ENCODE peak calls at places on chromosome 17, in seven cellular contexts. One of them, this sample, is unnamed. For H3K4me1, the result is how much of the 10 kb centered on the place peaks cover.

GRCh38 chr17:32256012-32256694 is 9.5 kb upstream of the RHBDL3 start:
- DNase-seq in fibroblast of lung: peak
- DNase-seq in Caco-2: no peak
- DNase-seq in IMR-90: peak
- DNase-seq in A549: no peak
- DNase-seq in right lobe of liver: no peak
- DNase-seq in right cardiac atrium: no peak
- DNase-seq in this sample: no peak

GRCh38 chr17:77358801-77359716 is 218.3 kb downstream of the SEC14L1 start:
- DNase-seq in fibroblast of lung: peak
- DNase-seq in Caco-2: no peak
- DNase-seq in IMR-90: no peak
- DNase-seq in A549: no peak
- DNase-seq in right lobe of liver: no peak
- DNase-seq in right cardiac atrium: no peak
- DNase-seq in this sample: no peak

GRCh38 chr17:77033892-77034404 is 106.8 kb upstream of the SEC14L1 start:
- DNase-seq in fibroblast of lung: no peak
- DNase-seq in Caco-2: no peak
- DNase-seq in IMR-90: no peak
- DNase-seq in A549: no peak
- DNase-seq in right lobe of liver: no peak
- DNase-seq in right cardiac atrium: no peak
- DNase-seq in this sample: no peak

GRCh38 chr17:30237296-30238002 is 2.0 kb upstream of the SLC6A4 start:
- DNase-seq in fibroblast of lung: no peak
- DNase-seq in Caco-2: no peak
- DNase-seq in IMR-90: no peak
- DNase-seq in A549: no peak
- DNase-seq in right lobe of liver: no peak
- DNase-seq in right cardiac atrium: no peak
- DNase-seq in this sample: no peak

GRCh38 chr17:12619444-12620199 is 46.1 kb upstream of the MYOCD start:
- DNase-seq in fibroblast of lung: peak
- DNase-seq in Caco-2: no peak
- DNase-seq in IMR-90: peak
- DNase-seq in A549: no peak
- DNase-seq in right lobe of liver: no peak
- DNase-seq in right cardiac atrium: peak
- DNase-seq in this sample: no peak

GRCh38 chr17:39688945-39689344 is 1.1 kb upstream of the PGAP3 start:
- DNase-seq in fibroblast of lung: no peak
- DNase-seq in Caco-2: no peak
- DNase-seq in IMR-90: no peak
- DNase-seq in A549: no peak
- DNase-seq in right lobe of liver: no peak
- DNase-seq in right cardiac atrium: no peak
- DNase-seq in this sample: no peak

GRCh38 chr17:47924785-47925676 is 16.3 kb upstream of the PNPO start:
- DNase-seq in fibroblast of lung: no peak
- DNase-seq in Caco-2: no peak
- DNase-seq in IMR-90: no peak
- DNase-seq in A549: no peak
- DNase-seq in right lobe of liver: no peak
- DNase-seq in right cardiac atrium: no peak
- DNase-seq in this sample: no peak

GRCh38 chr17:69834494-69834893 is 240.5 kb upstream of the KCNJ16 start:
- DNase-seq in fibroblast of lung: no peak
- DNase-seq in Caco-2: no peak
- DNase-seq in IMR-90: no peak
- DNase-seq in A549: no peak
- DNase-seq in right lobe of liver: no peak
- DNase-seq in right cardiac atrium: no peak
- DNase-seq in this sample: no peak

GRCh38 chr17:58918072-58918471 is 162.4 kb downstream of the PPM1E start:
- DNase-seq in fibroblast of lung: no peak
- DNase-seq in Caco-2: no peak
- DNase-seq in IMR-90: no peak
- DNase-seq in A549: no peak
- DNase-seq in right lobe of liver: no peak
- DNase-seq in right cardiac atrium: no peak
- DNase-seq in this sample: no peak

GRCh38 chr17:40035162-40035559 is 19.0 kb downstream of the MED24 start:
- DNase-seq in fibroblast of lung: peak
- DNase-seq in Caco-2: no peak
- DNase-seq in IMR-90: peak
- DNase-seq in A549: peak
- DNase-seq in right lobe of liver: no peak
- DNase-seq in right cardiac atrium: peak
- DNase-seq in this sample: peak

GRCh38 chr17:82112866-82113390 is 14.9 kb upstream of the FASN start:
- DNase-seq in fibroblast of lung: no peak
- DNase-seq in Caco-2: no peak
- DNase-seq in IMR-90: no peak
- DNase-seq in A549: no peak
- DNase-seq in right lobe of liver: no peak
- DNase-seq in right cardiac atrium: no peak
- DNase-seq in this sample: no peak

GRCh38 chr17:6358131-6358530 is 76.8 kb downstream of the AIPL1 start:
- DNase-seq in fibroblast of lung: no peak
- DNase-seq in Caco-2: no peak
- DNase-seq in IMR-90: no peak
- DNase-seq in A549: no peak
- DNase-seq in right lobe of liver: no peak
- DNase-seq in right cardiac atrium: no peak
- DNase-seq in this sample: no peak

GRCh38 chr17:40726919-40727318 is 23.4 kb upstream of the KRT24 start:
- DNase-seq in fibroblast of lung: peak
- DNase-seq in Caco-2: no peak
- DNase-seq in IMR-90: peak
- DNase-seq in A549: no peak
- DNase-seq in right lobe of liver: no peak
- DNase-seq in right cardiac atrium: no peak
- DNase-seq in this sample: no peak

GRCh38 chr17:62708587-62708986 is 81.1 kb downstream of the MRC2 start:
- DNase-seq in fibroblast of lung: peak
- DNase-seq in Caco-2: no peak
- DNase-seq in IMR-90: no peak
- DNase-seq in A549: no peak
- DNase-seq in right lobe of liver: no peak
- DNase-seq in right cardiac atrium: no peak
- DNase-seq in this sample: no peak

GRCh38 chr17:68531252-68531651 is 19.0 kb downstream of the PRKAR1A start:
- DNase-seq in fibroblast of lung: no peak
- DNase-seq in Caco-2: no peak
- DNase-seq in IMR-90: no peak
- DNase-seq in A549: no peak
- DNase-seq in right lobe of liver: no peak
- DNase-seq in right cardiac atrium: no peak
- DNase-seq in this sample: no peak

GRCh38 chr17:12667299-12667958 is 1.7 kb downstream of the MYOCD start:
- DNase-seq in fibroblast of lung: peak
- DNase-seq in Caco-2: peak
- DNase-seq in IMR-90: peak
- DNase-seq in A549: peak
- DNase-seq in right lobe of liver: no peak
- DNase-seq in right cardiac atrium: no peak
- DNase-seq in this sample: peak

GRCh38 chr17:2412561-2413021 is 11.7 kb upstream of the MNT start:
- DNase-seq in fibroblast of lung: peak
- DNase-seq in Caco-2: no peak
- DNase-seq in IMR-90: no peak
- DNase-seq in A549: no peak
- DNase-seq in right lobe of liver: no peak
- DNase-seq in right cardiac atrium: peak
- DNase-seq in this sample: no peak

GRCh38 chr17:66947311-66947710 is 17.2 kb upstream of the CACNG4 start:
- DNase-seq in fibroblast of lung: no peak
- DNase-seq in Caco-2: no peak
- DNase-seq in IMR-90: no peak
- DNase-seq in A549: no peak
- DNase-seq in right lobe of liver: no peak
- DNase-seq in right cardiac atrium: no peak
- DNase-seq in this sample: no peak

GRCh38 chr17:78789149-78789662 is 7.1 kb upstream of the CYTH1 start:
- DNase-seq in fibroblast of lung: no peak
- DNase-seq in Caco-2: no peak
- DNase-seq in IMR-90: no peak
- DNase-seq in A549: no peak
- DNase-seq in right lobe of liver: no peak
- DNase-seq in right cardiac atrium: no peak
- DNase-seq in this sample: no peak
- H3K4me1 ChIP-seq in fibroblast of lung: under half
- H3K4me1 ChIP-seq in Caco-2: under half
- H3K4me1 ChIP-seq in IMR-90: under half
- H3K4me1 ChIP-seq in A549: under half
- H3K4me1 ChIP-seq in right lobe of liver: under half
- H3K4me1 ChIP-seq in right cardiac atrium: under half
- H3K4me1 ChIP-seq in this sample: under half

GRCh38 chr17:18105027-18105426 is 3.5 kb upstream of the MYO15A start:
- DNase-seq in fibroblast of lung: no peak
- DNase-seq in Caco-2: no peak
- DNase-seq in IMR-90: no peak
- DNase-seq in A549: no peak
- DNase-seq in right lobe of liver: no peak
- DNase-seq in right cardiac atrium: no peak
- DNase-seq in this sample: no peak
- H3K4me1 ChIP-seq in fibroblast of lung: under half
- H3K4me1 ChIP-seq in Caco-2: under half
- H3K4me1 ChIP-seq in IMR-90: under half
- H3K4me1 ChIP-seq in A549: under half
- H3K4me1 ChIP-seq in right lobe of liver: under half
- H3K4me1 ChIP-seq in right cardiac atrium: under half
- H3K4me1 ChIP-seq in this sample: under half

GRCh38 chr17:74750039-74750326 is 1.6 kb downstream of the NHERF1 start:
- DNase-seq in fibroblast of lung: no peak
- DNase-seq in Caco-2: no peak
- DNase-seq in IMR-90: no peak
- DNase-seq in A549: no peak
- DNase-seq in right lobe of liver: no peak
- DNase-seq in right cardiac atrium: no peak
- DNase-seq in this sample: no peak
- H3K4me1 ChIP-seq in fibroblast of lung: under half
- H3K4me1 ChIP-seq in Caco-2: half or more
- H3K4me1 ChIP-seq in IMR-90: under half
- H3K4me1 ChIP-seq in A549: under half
- H3K4me1 ChIP-seq in right lobe of liver: half or more
- H3K4me1 ChIP-seq in right cardiac atrium: under half
- H3K4me1 ChIP-seq in this sample: under half

GRCh38 chr17:74658620-74659019 is 35.1 kb upstream of the CD300E start:
- DNase-seq in fibroblast of lung: no peak
- DNase-seq in Caco-2: no peak
- DNase-seq in IMR-90: no peak
- DNase-seq in A549: no peak
- DNase-seq in right lobe of liver: no peak
- DNase-seq in right cardiac atrium: no peak
- DNase-seq in this sample: no peak
- H3K4me1 ChIP-seq in fibroblast of lung: under half
- H3K4me1 ChIP-seq in Caco-2: under half
- H3K4me1 ChIP-seq in IMR-90: under half
- H3K4me1 ChIP-seq in A549: under half
- H3K4me1 ChIP-seq in right lobe of liver: under half
- H3K4me1 ChIP-seq in right cardiac atrium: under half
- H3K4me1 ChIP-seq in this sample: under half

GRCh38 chr17:74150428-74151025 is 53.0 kb upstream of the RPL38 start:
- DNase-seq in fibroblast of lung: no peak
- DNase-seq in Caco-2: no peak
- DNase-seq in IMR-90: no peak
- DNase-seq in A549: no peak
- DNase-seq in right lobe of liver: no peak
- DNase-seq in right cardiac atrium: no peak
- DNase-seq in this sample: no peak

GRCh38 chr17:74153821-74154430 is 49.6 kb upstream of the RPL38 start:
- DNase-seq in fibroblast of lung: no peak
- DNase-seq in Caco-2: no peak
- DNase-seq in IMR-90: no peak
- DNase-seq in A549: no peak
- DNase-seq in right lobe of liver: no peak
- DNase-seq in right cardiac atrium: no peak
- DNase-seq in this sample: no peak

GRCh38 chr17:74151551-74152315 is 51.7 kb upstream of the RPL38 start:
- DNase-seq in fibroblast of lung: no peak
- DNase-seq in Caco-2: no peak
- DNase-seq in IMR-90: no peak
- DNase-seq in A549: no peak
- DNase-seq in right lobe of liver: no peak
- DNase-seq in right cardiac atrium: no peak
- DNase-seq in this sample: no peak

GRCh38 chr17:74153456-74153810 is 50.0 kb upstream of the RPL38 start:
- DNase-seq in fibroblast of lung: no peak
- DNase-seq in Caco-2: no peak
- DNase-seq in IMR-90: no peak
- DNase-seq in A549: no peak
- DNase-seq in right lobe of liver: no peak
- DNase-seq in right cardiac atrium: no peak
- DNase-seq in this sample: no peak

GRCh38 chr17:74152591-74153455 is 50.7 kb upstream of the RPL38 start:
- DNase-seq in fibroblast of lung: no peak
- DNase-seq in Caco-2: no peak
- DNase-seq in IMR-90: no peak
- DNase-seq in A549: no peak
- DNase-seq in right lobe of liver: no peak
- DNase-seq in right cardiac atrium: no peak
- DNase-seq in this sample: peak
- H3K4me1 ChIP-seq in fibroblast of lung: under half
- H3K4me1 ChIP-seq in Caco-2: under half
- H3K4me1 ChIP-seq in IMR-90: under half
- H3K4me1 ChIP-seq in A549: under half
- H3K4me1 ChIP-seq in right lobe of liver: under half
- H3K4me1 ChIP-seq in right cardiac atrium: under half
- H3K4me1 ChIP-seq in this sample: under half

DNA sequence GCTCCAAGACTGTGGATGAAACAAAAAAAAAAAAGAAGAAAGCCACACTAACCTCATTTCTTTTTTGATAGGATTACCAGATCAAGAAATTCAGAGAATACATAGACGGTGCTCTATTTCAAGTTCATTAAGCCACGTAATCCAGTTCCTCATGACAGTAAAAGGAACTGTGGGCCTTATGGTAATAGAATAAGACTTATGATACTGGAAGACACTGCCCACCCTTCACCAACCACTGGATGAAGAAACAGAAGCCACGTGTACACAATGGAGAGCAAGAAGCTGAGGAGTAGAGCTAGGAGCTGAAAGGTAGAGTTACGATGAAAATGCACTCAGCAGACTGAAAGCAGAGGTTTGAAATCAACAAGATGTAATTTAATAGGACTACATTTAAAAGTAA is 11.2 kb downstream of the NCBP3 start:
- DNase-seq in fibroblast of lung: no peak
- DNase-seq in Caco-2: no peak
- DNase-seq in IMR-90: no peak
- DNase-seq in A549: no peak
- DNase-seq in right lobe of liver: no peak
- DNase-seq in right cardiac atrium: no peak
- DNase-seq in this sample: no peak
- H3K4me1 ChIP-seq in fibroblast of lung: under half
- H3K4me1 ChIP-seq in Caco-2: under half
- H3K4me1 ChIP-seq in IMR-90: under half
- H3K4me1 ChIP-seq in A549: under half
- H3K4me1 ChIP-seq in right lobe of liver: under half
- H3K4me1 ChIP-seq in right cardiac atrium: under half
- H3K4me1 ChIP-seq in this sample: under half